ENCODE peak calls at places on chromosomes 3 and 15, in nine cellular contexts. I, D, G, W, S, K, U, E and P are unnamed samples.

GRCh38 chr3:127799476-127800222 is 22.7 kb downstream of the MGLL start:
- DNase-seq in I (peak; percentile 60), D (no peak), G (no peak), W (no peak), S (peak; percentile 84), K (no peak), U (peak; percentile 63), E (no peak), P (no peak)

GRCh38 chr3:10725846-10726245 is 90.2 kb upstream of the SLC6A11 start:
- DNase-seq in I (no peak), D (no peak), G (no peak), W (no peak), S (no peak), K (no peak), U (no peak), E (no peak), P (no peak)

GRCh38 chr15:96495386-96495785 is 164.9 kb downstream of the NR2F2 start:
- DNase-seq in I (no peak), D (no peak), G (no peak), W (no peak), S (no peak), K (no peak), U (no peak), E (no peak), P (peak; percentile 86)

GRCh38 chr3:178181085-178181484 is 355.2 kb upstream of the KCNMB2 start:
- DNase-seq in I (no peak), D (no peak), G (no peak), W (no peak), S (no peak), K (no peak), U (no peak), E (no peak), P (no peak)

GRCh38 chr3:45104715-45105711 is 41.2 kb downstream of the CDCP1 start:
- DNase-seq in I (no peak), D (no peak), G (peak; percentile 15), W (no peak), S (no peak), K (no peak), U (no peak), E (no peak), P (no peak)

GRCh38 chr3:193805448-193805847 is 212.4 kb downstream of the OPA1 start:
- DNase-seq in I (peak; percentile 98), D (peak; percentile 23), G (peak; percentile 4), W (peak; percentile 84), S (no peak), K (no peak), U (peak; percentile 69), E (no peak), P (no peak)

GRCh38 chr3:31409866-31410265 is 122.9 kb upstream of the STT3B start:
- DNase-seq in I (no peak), D (no peak), G (no peak), W (no peak), S (no peak), K (no peak), U (no peak), E (no peak), P (no peak)

GRCh38 chr3:2823016-2823415 is 287.2 kb downstream of the IL5RA start:
- DNase-seq in I (no peak), D (no peak), G (no peak), W (no peak), S (no peak), K (no peak), U (no peak), E (no peak), P (no peak)

GRCh38 chr3:859135-859534 is 233.7 kb upstream of the CNTN6 start:
- DNase-seq in I (no peak), D (no peak), G (no peak), W (no peak), S (no peak), K (no peak), U (no peak), E (no peak), P (no peak)

GRCh38 chr3:47247131-47248064 is 35.2 kb downstream of the KIF9 start:
- DNase-seq in I (no peak), D (no peak), G (no peak), W (no peak), S (no peak), K (no peak), U (no peak), E (no peak), P (no peak)

GRCh38 chr3:55330355-55330754 is 156.8 kb downstream of the WNT5A start:
- DNase-seq in I (peak; percentile 70), D (no peak), G (no peak), W (no peak), S (peak; percentile 89), K (no peak), U (peak; percentile 73), E (no peak), P (no peak)

GRCh38 chr15:26082069-26082832 is 219.1 kb upstream of the ATP10A start:
- DNase-seq in I (peak; percentile 91), D (peak; percentile 96), G (peak; percentile 97), W (peak; percentile 97), S (peak; percentile 90), K (peak; percentile 96), U (peak; percentile 73), E (peak; percentile 95), P (peak; percentile 99)

GRCh38 chr3:156033428-156033827 is 87.0 kb upstream of the KCNAB1 start:
- DNase-seq in I (no peak), D (no peak), G (no peak), W (no peak), S (no peak), K (no peak), U (no peak), E (no peak), P (peak; percentile 88)

GRCh38 chr15:73293773-73294172 is 75.0 kb downstream of the HCN4 start:
- DNase-seq in I (no peak), D (no peak), G (no peak), W (no peak), S (no peak), K (no peak), U (no peak), E (no peak), P (no peak)

GRCh38 chr3:142259359-142259758 is 34.0 kb upstream of the GK5 start:
- DNase-seq in I (no peak), D (no peak), G (no peak), W (no peak), S (no peak), K (no peak), U (no peak), E (no peak), P (no peak)

GRCh38 chr3:17158941-17159682 is 274.4 kb downstream of the PLCL2 start:
- DNase-seq in I (no peak), D (no peak), G (no peak), W (peak; percentile 74), S (no peak), K (peak; percentile 13), U (no peak), E (no peak), P (no peak)

GRCh38 chr3:190387578-190388213 is at the start of gene CLDN16:
- DNase-seq in I (no peak), D (no peak), G (no peak), W (no peak), S (no peak), K (no peak), U (no peak), E (no peak), P (no peak)

GRCh38 chr3:50415066-50415465 is 55.7 kb upstream of the TMEM115 start:
- DNase-seq in I (no peak), D (no peak), G (peak; percentile 9), W (no peak), S (no peak), K (no peak), U (no peak), E (no peak), P (no peak)

GRCh38 chr15:70962084-70962483 is 69.5 kb downstream of the LRRC49 start:
- DNase-seq in I (no peak), D (no peak), G (no peak), W (no peak), S (no peak), K (no peak), U (no peak), E (no peak), P (no peak)

GRCh38 chr3:160644491-160644890 is 32.5 kb upstream of the ARL14 start:
- DNase-seq in I (no peak), D (no peak), G (no peak), W (no peak), S (no peak), K (no peak), U (no peak), E (no peak), P (no peak)

GRCh38 chr3:183437696-183438564 is 9.5 kb upstream of the MCF2L2 start:
- DNase-seq in I (no peak), D (no peak), G (no peak), W (no peak), S (no peak), K (no peak), U (no peak), E (no peak), P (no peak)

GRCh38 chr3:45659661-45660566 is 29.3 kb upstream of the SACM1L start:
- DNase-seq in I (peak; percentile 56), D (peak; percentile 51), G (peak; percentile 68), W (peak; percentile 79), S (peak; percentile 70), K (peak; percentile 80), U (no peak), E (peak; percentile 48), P (no peak)

GRCh38 chr3:165439765-165440164 is 243.6 kb upstream of the SLITRK3 start:
- DNase-seq in I (no peak), D (no peak), G (no peak), W (no peak), S (no peak), K (no peak), U (no peak), E (no peak), P (no peak)

GRCh38 chr3:179771797-179772196 is 119.0 kb downstream of the USP13 start:
- DNase-seq in I (no peak), D (no peak), G (no peak), W (no peak), S (no peak), K (no peak), U (no peak), E (no peak), P (no peak)

GRCh38 chr3:84965141-84965540 is 6.4 kb downstream of the CADM2 start:
- DNase-seq in I (peak; percentile 12), D (no peak), G (peak; percentile 1), W (no peak), S (no peak), K (peak; percentile 23), U (peak; percentile 15), E (peak; percentile 22), P (no peak)

GRCh38 chr3:196274585-196274984 is 12.9 kb downstream of the PCYT1A start:
- DNase-seq in I (peak; percentile 45), D (no peak), G (peak; percentile 94), W (no peak), S (no peak), K (no peak), U (no peak), E (no peak), P (no peak)

GRCh38 chr3:77500711-77501110 is 460.8 kb downstream of the ROBO2 start:
- DNase-seq in I (no peak), D (no peak), G (no peak), W (no peak), S (no peak), K (no peak), U (no peak), E (no peak), P (no peak)

GRCh38 chr3:116048991-116049390 is 396.3 kb downstream of the LSAMP start:
- DNase-seq in I (no peak), D (no peak), G (no peak), W (no peak), S (no peak), K (no peak), U (no peak), E (no peak), P (no peak)

GRCh38 chr3:139534444-139534812 is 5.1 kb downstream of the RBP1 start:
- DNase-seq in I (peak; percentile 70), D (no peak), G (no peak), W (no peak), S (peak; percentile 59), K (no peak), U (peak; percentile 22), E (no peak), P (no peak)

GRCh38 chr3:73094127-73094526 is 32.7 kb downstream of the EBLN2 start:
- DNase-seq in I (no peak), D (no peak), G (no peak), W (no peak), S (no peak), K (no peak), U (peak; percentile 25), E (no peak), P (no peak)

GRCh38 chr15:34106423-34106822 is 4.5 kb downstream of the PGBD4 start:
- DNase-seq in I (no peak), D (no peak), G (no peak), W (no peak), S (no peak), K (no peak), U (no peak), E (no peak), P (no peak)